ENCODE peak calls at places on chromosomes 12 and 14, in six cellular contexts. W, O, L, Z, U and S are unnamed samples.

GRCh38 chr14:99818503-99819036 is 25.4 kb downstream of the EML1 start:
- DNase-seq in L (no peak), O (no peak), Z (no peak), W (no peak), U (no peak), S (no peak)

GRCh38 chr12:2372178-2372577 is 319.4 kb downstream of the CACNA1C start:
- DNase-seq in U (no peak), L (no peak), Z (no peak), O (no peak), W (no peak), S (no peak)

GRCh38 chr14:103257211-103257962 is 76.7 kb upstream of the EIF5 start:
- DNase-seq in O (peak), W (no peak), L (no peak), U (no peak), Z (no peak), S (no peak)

GRCh38 chr12:101924647-101925046 is 47.3 kb downstream of the DRAM1 start:
- DNase-seq in W (no peak), L (no peak), U (no peak), O (no peak), Z (no peak), S (no peak)

GRCh38 chr12:41402804-41403203 is 214.7 kb downstream of the PDZRN4 start:
- DNase-seq in W (no peak), L (no peak), O (no peak), Z (no peak), U (no peak), S (no peak)

GRCh38 chr12:95582230-95583058 is 31.2 kb upstream of the USP44 start:
- DNase-seq in L (no peak), U (peak), O (peak), Z (no peak), W (no peak), S (no peak)

GRCh38 chr12:114627393-114627792 is 56.6 kb downstream of the TBX3 start:
- DNase-seq in Z (no peak), L (no peak), W (no peak), U (no peak), O (no peak), S (no peak)

GRCh38 chr12:66952668-66953067 is 273.8 kb upstream of the GRIP1 start:
- DNase-seq in Z (no peak), O (no peak), L (no peak), W (no peak), U (no peak), S (no peak)

GRCh38 chr14:64507376-64508156 is 3.0 kb downstream of the ZBTB1 start:
- DNase-seq in Z (no peak), O (peak), W (no peak), U (no peak), L (no peak), S (no peak)

GRCh38 chr12:118571730-118572129 is 195.4 kb downstream of the SUDS3 start:
- DNase-seq in U (no peak), L (no peak), W (no peak), O (no peak), Z (no peak), S (no peak)

GRCh38 chr12:12107678-12108077 is 36.9 kb downstream of the BCL2L14 start:
- DNase-seq in U (no peak), O (no peak), W (no peak), L (no peak), Z (no peak), S (no peak)

GRCh38 chr12:121713257-121714155 is 954 bp downstream of the TMEM120B start:
- DNase-seq in Z (peak), W (no peak), U (no peak), L (no peak), O (no peak), S (no peak)

GRCh38 chr14:49550284-49551184 is 35.6 kb downstream of the RPS29 start:
- DNase-seq in L (no peak), O (peak), W (no peak), U (peak), Z (no peak), S (no peak)

GRCh38 chr14:32720927-32721326 is 217.8 kb upstream of the NPAS3 start:
- DNase-seq in O (no peak), W (no peak), L (no peak), Z (no peak), U (no peak), S (no peak)

GRCh38 chr14:35878272-35879140 is 52.4 kb downstream of the BRMS1L start:
- DNase-seq in O (no peak), Z (no peak), L (no peak), U (peak), W (no peak), S (peak)

GRCh38 chr14:102901633-102902032 is 20.8 kb upstream of the AMN start:
- DNase-seq in Z (no peak), L (no peak), W (peak), O (no peak), U (no peak), S (peak)

GRCh38 chr12:46320731-46321130 is 51.8 kb downstream of the SLC38A2 start:
- DNase-seq in W (no peak), O (no peak), Z (no peak), L (no peak), U (no peak), S (no peak)

GRCh38 chr12:67275380-67275913 is 6.3 kb downstream of the CAND1 start:
- DNase-seq in L (no peak), O (no peak), W (no peak), U (no peak), Z (no peak), S (no peak)

GRCh38 chr12:74552201-74552600 is 14.6 kb downstream of the ATXN7L3B start:
- DNase-seq in O (no peak), L (no peak), W (no peak), Z (no peak), U (no peak), S (no peak)

GRCh38 chr14:55911794-55912193 is 206.4 kb upstream of the PELI2 start:
- DNase-seq in Z (no peak), O (no peak), L (no peak), W (no peak), U (no peak), S (no peak)